ENCODE peak calls at places on chromosomes 7 and 10, in six cellular contexts. Q, K, W, C, S and E are unnamed samples.
A peak's percentile ranks its signal among the peaks of the same experiment; 100 is the strongest.

GRCh38 chr10:89312973-89313372 is 11.1 kb downstream of the IFIT2 start:
- DNase-seq in Q (no peak), K (peak; percentile 7), W (no peak), C (no peak), S (no peak), E (no peak)

GRCh38 chr7:124276005-124276606 is 243.2 kb upstream of the TMEM229A start:
- DNase-seq in Q (peak; percentile 61), K (peak; percentile 57), W (peak; percentile 34), C (peak; percentile 55), S (peak; percentile 66), E (peak; percentile 60)

GRCh38 chr7:66348531-66348930 is 143.4 kb downstream of the TPST1 start:
- DNase-seq in Q (no peak), K (no peak), W (no peak), C (no peak), S (no peak), E (no peak)

GRCh38 chr10:38027992-38028391 is 17.5 kb downstream of the ZNF33A start:
- DNase-seq in Q (no peak), K (peak; percentile 44), W (no peak), C (no peak), S (no peak), E (no peak)

GRCh38 chr7:65972976-65973375 is 9.0 kb downstream of the GUSB start:
- DNase-seq in Q (no peak), K (no peak), W (no peak), C (no peak), S (no peak), E (no peak)

GRCh38 chr7:42959549-42959948 is 27.4 kb downstream of the MRPL32 start:
- DNase-seq in Q (no peak), K (no peak), W (no peak), C (no peak), S (no peak), E (no peak)

GRCh38 chr10:108736111-108736510 is 1187.2 kb downstream of the XPNPEP1 start:
- DNase-seq in Q (no peak), K (no peak), W (no peak), C (no peak), S (no peak), E (no peak)

GRCh38 chr10:86344714-86345161 is 21.9 kb downstream of the GRID1 start:
- DNase-seq in Q (no peak), K (no peak), W (no peak), C (no peak), S (peak; percentile 10), E (peak; percentile 5)

GRCh38 chr7:157675427-157675930 is 338.7 kb downstream of the DNAJB6 start:
- DNase-seq in Q (no peak), K (no peak), W (no peak), C (no peak), S (no peak), E (no peak)

GRCh38 chr7:55308186-55308929 is 56.8 kb upstream of the LANCL2 start:
- DNase-seq in Q (peak; percentile 17), K (no peak), W (no peak), C (no peak), S (no peak), E (no peak)

GRCh38 chr7:4123823-4124222 is 558.3 kb upstream of the FOXK1 start:
- DNase-seq in Q (no peak), K (peak; percentile 0), W (no peak), C (no peak), S (no peak), E (no peak)

GRCh38 chr10:89940076-89940475 is 238.7 kb downstream of the KIF20B start:
- DNase-seq in Q (no peak), K (no peak), W (no peak), C (no peak), S (no peak), E (no peak)

GRCh38 chr10:37101261-37101660 is 24.1 kb upstream of the ANKRD30A start:
- DNase-seq in Q (no peak), K (no peak), W (no peak), C (no peak), S (no peak), E (no peak)

GRCh38 chr10:59779656-59780521 is 26.6 kb upstream of the MRLN start:
- DNase-seq in Q (no peak), K (no peak), W (no peak), C (no peak), S (no peak), E (no peak)

GRCh38 chr10:35631404-35631803 is 10.7 kb downstream of the FZD8 start:
- DNase-seq in Q (no peak), K (no peak), W (no peak), C (no peak), S (no peak), E (no peak)

GRCh38 chr7:15764010-15764409 is 77.5 kb upstream of the MEOX2 start:
- DNase-seq in Q (no peak), K (no peak), W (no peak), C (no peak), S (no peak), E (no peak)

GRCh38 chr7:95059842-95060313 is 152.5 kb downstream of the PPP1R9A start:
- DNase-seq in Q (no peak), K (no peak), W (no peak), C (no peak), S (no peak), E (no peak)

GRCh38 chr10:101736666-101737065 is 39.2 kb downstream of the FGF8 start:
- DNase-seq in Q (no peak), K (no peak), W (no peak), C (no peak), S (no peak), E (no peak)

GRCh38 chr10:76632158-76633051 is 1005.2 kb downstream of the KCNMA1 start:
- DNase-seq in Q (peak; percentile 49), K (peak; percentile 56), W (peak; percentile 16), C (peak; percentile 35), S (no peak), E (no peak)

GRCh38 chr7:50369408-50370026 is 65.0 kb downstream of the IKZF1 start:
- DNase-seq in Q (peak; percentile 43), K (peak; percentile 34), W (peak; percentile 18), C (peak; percentile 55), S (no peak), E (no peak)

DNA sequence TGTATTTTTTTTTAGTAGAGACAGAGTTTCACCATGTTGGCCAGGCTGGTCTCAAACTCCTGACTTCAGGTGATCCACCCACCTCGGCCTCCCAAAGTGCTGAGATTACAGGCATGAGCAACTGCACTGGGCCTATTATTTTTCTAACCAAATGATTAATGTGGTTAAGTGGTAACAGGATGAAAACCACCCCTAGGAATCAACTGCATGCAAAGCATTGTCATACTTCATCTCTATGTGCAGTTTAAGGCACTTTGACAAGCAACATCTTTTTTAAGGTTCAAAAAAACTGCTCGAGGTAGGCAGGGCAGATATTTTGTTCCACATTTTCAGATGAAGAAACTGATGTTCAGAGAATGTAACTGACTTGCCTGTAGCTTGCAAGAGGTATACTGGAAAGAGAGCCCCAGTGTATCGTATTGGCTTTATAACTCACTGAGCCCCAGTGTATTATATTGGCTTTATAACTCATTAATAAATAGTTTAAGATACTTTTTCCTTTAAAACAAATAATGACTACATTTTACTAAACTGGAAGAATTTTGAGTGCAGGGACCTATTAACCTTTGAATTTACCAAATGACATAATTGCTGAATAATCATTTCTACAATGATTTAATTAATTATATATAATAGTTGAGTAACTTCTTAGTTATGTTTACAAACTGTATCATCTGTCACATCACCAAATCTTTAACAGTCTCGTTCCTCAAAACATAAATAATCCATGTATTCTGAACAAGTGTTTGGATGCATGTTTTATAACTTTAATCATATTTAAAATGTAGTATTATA is 38.1 kb downstream of the RTKN2 start:
- DNase-seq in Q (no peak), K (no peak), W (no peak), C (no peak), S (no peak), E (no peak)
- TF ChIP-seq CTCF in Q (no peak), K (no peak), W (no peak), C (no peak), S (no peak), E (no peak)

GRCh38 chr7:1439373-1440363 is 19.6 kb downstream of the MICALL2 start:
- DNase-seq in Q (no peak), K (no peak), W (no peak), C (no peak), S (no peak), E (no peak)
- TF ChIP-seq CTCF in Q (peak; percentile 8), K (peak; percentile 9), W (no peak), C (peak; percentile 14), S (no peak), E (no peak)

GRCh38 chr10:5012595-5012994 is 8.9 kb upstream of the AKR1C2 start:
- DNase-seq in Q (no peak), K (no peak), W (no peak), C (no peak), S (no peak), E (no peak)

GRCh38 chr10:5018150-5018549 is 14.5 kb upstream of the AKR1C2 start:
- DNase-seq in Q (no peak), K (no peak), W (no peak), C (no peak), S (no peak), E (no peak)

GRCh38 chr10:5013385-5013784 is 9.7 kb upstream of the AKR1C2 start:
- DNase-seq in Q (no peak), K (peak; percentile 53), W (no peak), C (no peak), S (no peak), E (no peak)

DNA sequence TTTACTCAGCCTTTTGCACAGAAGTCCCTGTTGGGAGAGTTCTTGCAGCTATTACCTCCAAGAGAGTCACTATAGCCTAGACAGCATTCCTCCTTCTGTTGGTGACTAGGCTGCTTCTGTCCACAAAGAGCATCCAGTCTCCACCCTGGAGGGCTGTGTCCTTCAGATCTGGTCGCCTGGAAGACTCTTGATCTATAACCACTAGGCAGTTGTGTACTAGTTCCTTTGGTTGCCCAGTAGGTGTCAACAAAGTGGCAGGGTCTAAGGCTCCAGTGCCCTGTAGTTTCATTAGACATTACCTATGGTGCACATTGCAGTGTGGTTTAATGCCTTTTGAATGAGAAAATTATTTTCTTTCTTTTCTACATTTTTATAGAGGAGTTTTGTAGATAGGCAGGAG is 11.3 kb upstream of the AKR1C2 start:
- DNase-seq in Q (no peak), K (peak; percentile 37), W (no peak), C (no peak), S (peak; percentile 14), E (no peak)
- TF ChIP-seq CTCF in Q (peak; percentile 29), K (peak; percentile 38), W (no peak), C (peak; percentile 5), S (peak; percentile 43), E (no peak)

GRCh38 chr10:22246680-22247391 is 29.0 kb upstream of the EBLN1 start:
- DNase-seq in Q (no peak), K (peak; percentile 99), W (no peak), C (no peak), S (no peak), E (no peak)

GRCh38 chr10:22244855-22245254 is 27.0 kb upstream of the EBLN1 start:
- DNase-seq in Q (no peak), K (no peak), W (no peak), C (no peak), S (no peak), E (no peak)

GRCh38 chr10:22245567-22245966 is 27.8 kb upstream of the EBLN1 start:
- DNase-seq in Q (no peak), K (peak; percentile 32), W (no peak), C (no peak), S (no peak), E (no peak)

GRCh38 chr10:22250897-22251605 is 33.2 kb upstream of the EBLN1 start:
- DNase-seq in Q (no peak), K (peak; percentile 12), W (no peak), C (no peak), S (no peak), E (no peak)

DNA sequence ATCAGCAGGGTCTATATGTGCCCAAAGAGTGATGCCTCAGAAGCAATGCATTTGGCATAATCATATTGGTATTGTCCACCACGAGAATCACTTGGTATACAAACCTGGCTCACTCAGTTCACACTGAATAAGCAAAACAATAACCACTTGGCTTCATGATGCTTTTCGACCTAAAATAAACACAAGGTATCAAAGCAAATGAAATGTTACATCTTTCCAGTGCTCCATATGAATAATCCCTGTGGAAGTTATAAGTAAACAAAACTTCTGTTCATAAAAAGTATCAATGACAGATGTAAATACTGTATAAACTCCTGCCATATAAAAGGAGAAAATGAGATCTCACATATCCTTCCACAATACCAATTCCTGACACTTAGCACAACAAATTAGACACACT is 29.8 kb upstream of the EBLN1 start:
- DNase-seq in Q (no peak), K (peak; percentile 35), W (no peak), C (no peak), S (no peak), E (no peak)
- TF ChIP-seq CTCF in Q (no peak), K (no peak), W (no peak), C (no peak), S (no peak), E (no peak)